ENCODE peak calls at places on chromosomes 4 and X, in seven cellular contexts. One of them, this sample, is unnamed.

GRCh38 chr4:20684852-20685763 is 15.2 kb upstream of the PACRGL start:
- DNase-seq in mammary epithelial cell: no peak
- DNase-seq in fibroblast of lung: peak; percentile 56
- DNase-seq in endodermal cell: no peak
- DNase-seq in K562: peak; percentile 21
- DNase-seq in neural progenitor cell: peak; percentile 35
- DNase-seq in adipocyte: peak; percentile 76
- DNase-seq in this sample: no peak

GRCh38 chr4:5051210-5051691 is at the start of gene STK32B:
- DNase-seq in mammary epithelial cell: peak; percentile 80
- DNase-seq in fibroblast of lung: peak; percentile 60
- DNase-seq in endodermal cell: peak; percentile 88
- DNase-seq in K562: peak; percentile 54
- DNase-seq in neural progenitor cell: peak; percentile 88
- DNase-seq in adipocyte: peak; percentile 93
- DNase-seq in this sample: peak; percentile 62

GRCh38 chr4:115575851-115576250 is 462.4 kb upstream of the NDST4 start:
- DNase-seq in mammary epithelial cell: no peak
- DNase-seq in fibroblast of lung: no peak
- DNase-seq in endodermal cell: no peak
- DNase-seq in K562: no peak
- DNase-seq in neural progenitor cell: no peak
- DNase-seq in adipocyte: no peak
- DNase-seq in this sample: no peak

GRCh38 chr4:6263541-6264540 is 5.8 kb upstream of the WFS1 start:
- DNase-seq in mammary epithelial cell: peak; percentile 55
- DNase-seq in fibroblast of lung: peak; percentile 68
- DNase-seq in endodermal cell: peak; percentile 80
- DNase-seq in K562: no peak
- DNase-seq in neural progenitor cell: peak; percentile 67
- DNase-seq in adipocyte: peak; percentile 45
- DNase-seq in this sample: no peak

GRCh38 chr4:84920591-84920990 is 45.9 kb downstream of the WDFY3 start:
- DNase-seq in mammary epithelial cell: peak; percentile 54
- DNase-seq in fibroblast of lung: peak; percentile 88
- DNase-seq in endodermal cell: no peak
- DNase-seq in K562: no peak
- DNase-seq in neural progenitor cell: no peak
- DNase-seq in adipocyte: peak; percentile 72
- DNase-seq in this sample: no peak

GRCh38 chr4:7518871-7519637 is 84.3 kb upstream of the PSAPL1 start:
- DNase-seq in mammary epithelial cell: no peak
- DNase-seq in fibroblast of lung: no peak
- DNase-seq in endodermal cell: no peak
- DNase-seq in K562: no peak
- DNase-seq in neural progenitor cell: no peak
- DNase-seq in adipocyte: no peak
- DNase-seq in this sample: no peak

GRCh38 chr4:183129675-183130074 is 30.6 kb downstream of the WWC2 start:
- DNase-seq in mammary epithelial cell: no peak
- DNase-seq in fibroblast of lung: no peak
- DNase-seq in endodermal cell: no peak
- DNase-seq in K562: no peak
- DNase-seq in neural progenitor cell: no peak
- DNase-seq in adipocyte: no peak
- DNase-seq in this sample: no peak

GRCh38 chr4:23717528-23718248 is 172.2 kb downstream of the PPARGC1A start:
- DNase-seq in mammary epithelial cell: peak; percentile 1
- DNase-seq in fibroblast of lung: peak; percentile 50
- DNase-seq in endodermal cell: peak; percentile 49
- DNase-seq in K562: peak; percentile 72
- DNase-seq in neural progenitor cell: no peak
- DNase-seq in adipocyte: peak; percentile 7
- DNase-seq in this sample: no peak

GRCh38 chr4:1478766-1479355 is 72.6 kb upstream of the NKX1-1 start:
- DNase-seq in mammary epithelial cell: no peak
- DNase-seq in fibroblast of lung: no peak
- DNase-seq in endodermal cell: peak; percentile 37
- DNase-seq in K562: no peak
- DNase-seq in neural progenitor cell: no peak
- DNase-seq in adipocyte: no peak
- DNase-seq in this sample: no peak

GRCh38 chrX:16903274-16904019 is 33.3 kb upstream of the RBBP7 start:
- DNase-seq in mammary epithelial cell: no peak
- DNase-seq in fibroblast of lung: no peak
- DNase-seq in endodermal cell: no peak
- DNase-seq in K562: no peak
- DNase-seq in neural progenitor cell: no peak
- DNase-seq in adipocyte: no peak
- DNase-seq in this sample: no peak

GRCh38 chrX:110012818-110013484 is 10.0 kb downstream of the TMEM164 start:
- DNase-seq in mammary epithelial cell: no peak
- DNase-seq in fibroblast of lung: no peak
- DNase-seq in endodermal cell: no peak
- DNase-seq in K562: no peak
- DNase-seq in neural progenitor cell: no peak
- DNase-seq in adipocyte: no peak
- DNase-seq in this sample: no peak

GRCh38 chr4:138241281-138242075 is 671 bp downstream of the SLC7A11 start:
- DNase-seq in mammary epithelial cell: no peak
- DNase-seq in fibroblast of lung: peak; percentile 45
- DNase-seq in endodermal cell: peak; percentile 60
- DNase-seq in K562: peak; percentile 35
- DNase-seq in neural progenitor cell: peak; percentile 19
- DNase-seq in adipocyte: peak; percentile 67
- DNase-seq in this sample: no peak

GRCh38 chr4:71472946-71473345 is 134.1 kb downstream of the SLC4A4 start:
- DNase-seq in mammary epithelial cell: peak; percentile 5
- DNase-seq in fibroblast of lung: peak; percentile 49
- DNase-seq in endodermal cell: no peak
- DNase-seq in K562: no peak
- DNase-seq in neural progenitor cell: no peak
- DNase-seq in adipocyte: peak; percentile 76
- DNase-seq in this sample: no peak

GRCh38 chr4:25223770-25224375 is 10.0 kb upstream of the PI4K2B start:
- DNase-seq in mammary epithelial cell: peak; percentile 40
- DNase-seq in fibroblast of lung: peak; percentile 52
- DNase-seq in endodermal cell: peak; percentile 81
- DNase-seq in K562: no peak
- DNase-seq in neural progenitor cell: peak; percentile 44
- DNase-seq in adipocyte: peak; percentile 8
- DNase-seq in this sample: no peak

GRCh38 chr4:57099363-57099762 is 10.8 kb downstream of the IGFBP7 start:
- DNase-seq in mammary epithelial cell: no peak
- DNase-seq in fibroblast of lung: no peak
- DNase-seq in endodermal cell: no peak
- DNase-seq in K562: no peak
- DNase-seq in neural progenitor cell: no peak
- DNase-seq in adipocyte: no peak
- DNase-seq in this sample: no peak

GRCh38 chr4:153976954-153977353 is 188.1 kb upstream of the SFRP2 start:
- DNase-seq in mammary epithelial cell: no peak
- DNase-seq in fibroblast of lung: no peak
- DNase-seq in endodermal cell: no peak
- DNase-seq in K562: no peak
- DNase-seq in neural progenitor cell: no peak
- DNase-seq in adipocyte: peak; percentile 45
- DNase-seq in this sample: no peak

GRCh38 chrX:13763489-13763888 is 28.9 kb downstream of the OFD1 start:
- DNase-seq in mammary epithelial cell: no peak
- DNase-seq in fibroblast of lung: peak; percentile 38
- DNase-seq in endodermal cell: no peak
- DNase-seq in K562: no peak
- DNase-seq in neural progenitor cell: peak; percentile 25
- DNase-seq in adipocyte: no peak
- DNase-seq in this sample: no peak

GRCh38 chrX:13762015-13762414 is 27.5 kb downstream of the OFD1 start:
- DNase-seq in mammary epithelial cell: no peak
- DNase-seq in fibroblast of lung: no peak
- DNase-seq in endodermal cell: no peak
- DNase-seq in K562: no peak
- DNase-seq in neural progenitor cell: peak; percentile 30
- DNase-seq in adipocyte: no peak
- DNase-seq in this sample: no peak

GRCh38 chrX:13761606-13762005 is 27.1 kb downstream of the OFD1 start:
- DNase-seq in mammary epithelial cell: peak; percentile 17
- DNase-seq in fibroblast of lung: peak; percentile 46
- DNase-seq in endodermal cell: peak; percentile 69
- DNase-seq in K562: peak; percentile 8
- DNase-seq in neural progenitor cell: no peak
- DNase-seq in adipocyte: peak; percentile 19
- DNase-seq in this sample: no peak

GRCh38 chrX:13764765-13765164 is 30.2 kb downstream of the OFD1 start:
- DNase-seq in mammary epithelial cell: no peak
- DNase-seq in fibroblast of lung: peak; percentile 23
- DNase-seq in endodermal cell: peak; percentile 82
- DNase-seq in K562: no peak
- DNase-seq in neural progenitor cell: peak; percentile 71
- DNase-seq in adipocyte: peak; percentile 23
- DNase-seq in this sample: no peak

DNA sequence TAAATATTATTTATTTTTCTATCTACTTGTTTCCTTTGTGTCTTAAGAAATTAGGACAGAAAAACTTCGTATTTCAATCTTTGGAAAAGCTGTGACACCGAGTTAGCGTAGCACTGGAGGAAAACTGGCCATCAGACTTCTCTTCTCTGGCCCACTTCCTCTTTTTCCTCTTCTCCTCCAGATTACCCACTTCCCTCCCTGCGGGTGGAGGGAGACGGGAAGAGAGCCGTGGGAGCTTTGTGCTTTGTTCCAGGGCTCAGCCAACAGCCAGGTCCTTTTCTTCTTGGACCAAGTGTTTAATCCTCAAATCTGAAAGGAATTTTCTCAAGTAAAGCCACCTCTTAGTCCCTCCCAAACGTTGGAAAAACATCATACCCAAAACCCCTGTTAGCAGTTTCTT is 29.7 kb downstream of the OFD1 start:
- DNase-seq in mammary epithelial cell: no peak
- DNase-seq in fibroblast of lung: no peak
- DNase-seq in endodermal cell: no peak
- DNase-seq in K562: no peak
- DNase-seq in neural progenitor cell: peak; percentile 52
- DNase-seq in adipocyte: no peak
- DNase-seq in this sample: no peak
- H3K36me3 ChIP-seq in mammary epithelial cell: peaks cover 32% of the 10 kb centered on the region
- H3K36me3 ChIP-seq in fibroblast of lung: no peaks in the 10 kb centered on the region
- H3K36me3 ChIP-seq in endodermal cell: peaks cover 42% of the 10 kb centered on the region
- H3K36me3 ChIP-seq in K562: peaks cover 84% of the 10 kb centered on the region
- H3K36me3 ChIP-seq in neural progenitor cell: peaks cover 15% of the 10 kb centered on the region
- H3K36me3 ChIP-seq in adipocyte: peaks cover 67% of the 10 kb centered on the region
- H3K36me3 ChIP-seq in this sample: peaks cover 78% of the 10 kb centered on the region

DNA sequence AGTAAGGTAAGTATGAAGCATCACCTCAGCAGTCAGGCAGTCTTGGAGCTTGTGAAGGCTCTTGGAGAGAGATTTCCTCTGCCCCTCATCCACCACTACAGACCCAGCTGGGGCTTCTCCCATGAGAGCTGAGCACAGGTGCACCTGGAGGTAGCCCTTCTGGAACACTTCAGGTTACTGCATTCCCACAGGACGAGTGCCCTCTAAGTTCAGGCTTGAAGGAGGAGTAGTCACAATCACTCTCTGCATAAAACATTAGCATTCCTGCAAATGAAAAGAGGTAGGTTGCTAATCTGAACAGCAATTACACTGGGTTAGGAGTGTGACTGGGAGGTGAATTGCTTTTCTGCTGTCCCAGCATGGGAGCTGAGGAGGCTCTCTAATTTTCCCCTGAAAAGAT is 308.8 kb downstream of the TEX13C start:
- DNase-seq in mammary epithelial cell: no peak
- DNase-seq in fibroblast of lung: no peak
- DNase-seq in endodermal cell: peak; percentile 57
- DNase-seq in K562: no peak
- DNase-seq in neural progenitor cell: no peak
- DNase-seq in adipocyte: no peak
- DNase-seq in this sample: peak; percentile 13
- H3K9ac ChIP-seq in mammary epithelial cell: no peak overlapping the region
- H3K9ac ChIP-seq in fibroblast of lung: no peak overlapping the region
- H3K9ac ChIP-seq in endodermal cell: no peak overlapping the region
- H3K9ac ChIP-seq in K562: no peak overlapping the region
- H3K9ac ChIP-seq in neural progenitor cell: no peak overlapping the region
- H3K9ac ChIP-seq in adipocyte: no peak overlapping the region
- H3K9ac ChIP-seq in this sample: no peak overlapping the region

DNA sequence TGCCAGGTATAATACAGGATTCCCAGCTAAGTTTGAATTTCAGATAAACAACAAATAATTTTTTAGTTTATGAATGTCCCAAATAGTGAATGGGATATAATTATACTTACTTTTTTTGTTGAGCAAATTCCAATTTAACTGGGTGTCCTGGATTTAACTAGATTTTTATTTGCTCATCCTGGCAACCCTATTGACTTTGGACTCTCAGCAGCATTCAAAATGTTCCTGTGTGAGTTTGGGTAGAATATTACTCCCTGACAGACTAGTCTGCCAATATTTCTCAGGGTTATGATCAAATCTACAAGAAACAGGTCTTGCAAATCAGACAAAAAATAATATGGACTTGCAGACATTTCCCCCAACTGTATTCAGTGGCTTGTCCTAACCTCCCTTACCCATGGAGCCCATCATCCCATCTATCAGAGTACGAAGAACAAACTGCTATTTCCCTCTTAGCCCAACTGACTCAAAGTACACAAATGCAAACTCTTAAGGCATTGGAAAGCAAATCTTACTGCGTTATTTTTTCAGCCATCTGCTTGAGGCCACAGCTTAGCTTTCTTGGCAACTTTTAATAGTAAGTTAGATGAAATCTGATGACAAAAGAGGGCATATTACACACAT is 20.7 kb downstream of the SETD7 start:
- DNase-seq in mammary epithelial cell: no peak
- DNase-seq in fibroblast of lung: peak; percentile 17
- DNase-seq in endodermal cell: no peak
- DNase-seq in K562: no peak
- DNase-seq in neural progenitor cell: no peak
- DNase-seq in adipocyte: no peak
- DNase-seq in this sample: no peak
- H3K36me3 ChIP-seq in mammary epithelial cell: peaks cover 5% of the 10 kb centered on the region
- H3K36me3 ChIP-seq in fibroblast of lung: peaks cover 5% of the 10 kb centered on the region
- H3K36me3 ChIP-seq in endodermal cell: peaks cover 55% of the 10 kb centered on the region
- H3K36me3 ChIP-seq in K562: no peaks in the 10 kb centered on the region
- H3K36me3 ChIP-seq in neural progenitor cell: no peaks in the 10 kb centered on the region
- H3K36me3 ChIP-seq in adipocyte: peaks cover 29% of the 10 kb centered on the region
- H3K36me3 ChIP-seq in this sample: peaks cover 25% of the 10 kb centered on the region

GRCh38 chrX:2692221-2693122 is 1.4 kb downstream of the CD99 start:
- DNase-seq in mammary epithelial cell: no peak
- DNase-seq in fibroblast of lung: peak; percentile 63
- DNase-seq in endodermal cell: peak; percentile 70
- DNase-seq in K562: peak; percentile 51
- DNase-seq in neural progenitor cell: peak; percentile 39
- DNase-seq in adipocyte: peak; percentile 66
- DNase-seq in this sample: no peak

GRCh38 chrX:2693526-2694002 is 2.5 kb downstream of the CD99 start:
- DNase-seq in mammary epithelial cell: no peak
- DNase-seq in fibroblast of lung: no peak
- DNase-seq in endodermal cell: no peak
- DNase-seq in K562: no peak
- DNase-seq in neural progenitor cell: no peak
- DNase-seq in adipocyte: no peak
- DNase-seq in this sample: no peak

GRCh38 chrX:2691543-2692220 is 587 bp downstream of the CD99 start:
- DNase-seq in mammary epithelial cell: no peak
- DNase-seq in fibroblast of lung: peak; percentile 61
- DNase-seq in endodermal cell: no peak
- DNase-seq in K562: peak; percentile 36
- DNase-seq in neural progenitor cell: peak; percentile 49
- DNase-seq in adipocyte: peak; percentile 76
- DNase-seq in this sample: no peak

GRCh38 chrX:2694868-2695267 is 3.8 kb downstream of the CD99 start:
- DNase-seq in mammary epithelial cell: no peak
- DNase-seq in fibroblast of lung: no peak
- DNase-seq in endodermal cell: no peak
- DNase-seq in K562: no peak
- DNase-seq in neural progenitor cell: no peak
- DNase-seq in adipocyte: no peak
- DNase-seq in this sample: no peak

GRCh38 chrX:2693123-2693438 is 2.0 kb downstream of the CD99 start:
- DNase-seq in mammary epithelial cell: no peak
- DNase-seq in fibroblast of lung: no peak
- DNase-seq in endodermal cell: no peak
- DNase-seq in K562: no peak
- DNase-seq in neural progenitor cell: no peak
- DNase-seq in adipocyte: no peak
- DNase-seq in this sample: no peak
- H3K9ac ChIP-seq in mammary epithelial cell: no peak overlapping the region
- H3K9ac ChIP-seq in fibroblast of lung: no peak overlapping the region
- H3K9ac ChIP-seq in endodermal cell: peak overlapping the region; percentile 80
- H3K9ac ChIP-seq in K562: no peak overlapping the region
- H3K9ac ChIP-seq in neural progenitor cell: no peak overlapping the region
- H3K9ac ChIP-seq in adipocyte: peak overlapping the region; percentile 98
- H3K9ac ChIP-seq in this sample: no peak overlapping the region

This sample was measured in NT2/D1.